ENCODE peak calls at places on chromosomes 13 and 19, in six cellular contexts. One of them, this sample, is unnamed.

GRCh38 chr13:92387245-92387644 is 839.4 kb upstream of the GPC6 start:
- DNase-seq in sigmoid colon: no peak
- DNase-seq in SJSA1: no peak
- DNase-seq in neural progenitor cell: no peak
- DNase-seq in CD4-positive, CD25-positive, alpha-beta regulatory T cell: no peak
- DNase-seq in PC-3: no peak
- DNase-seq in this sample: no peak

GRCh38 chr19:30161770-30162169 is 210.4 kb upstream of the ZNF536 start:
- DNase-seq in CD4-positive, CD25-positive, alpha-beta regulatory T cell: no peak
- DNase-seq in PC-3: no peak
- DNase-seq in sigmoid colon: no peak
- DNase-seq in SJSA1: no peak
- DNase-seq in neural progenitor cell: no peak
- DNase-seq in this sample: no peak

GRCh38 chr13:23609414-23610186 is 39.4 kb downstream of the TNFRSF19 start:
- DNase-seq in CD4-positive, CD25-positive, alpha-beta regulatory T cell: no peak
- DNase-seq in SJSA1: no peak
- DNase-seq in neural progenitor cell: no peak
- DNase-seq in sigmoid colon: no peak
- DNase-seq in PC-3: peak
- DNase-seq in this sample: peak

GRCh38 chr19:23762884-23763711 is 4.4 kb upstream of the ZNF681 start:
- DNase-seq in CD4-positive, CD25-positive, alpha-beta regulatory T cell: peak
- DNase-seq in neural progenitor cell: peak
- DNase-seq in SJSA1: peak
- DNase-seq in sigmoid colon: peak
- DNase-seq in PC-3: peak
- DNase-seq in this sample: no peak

GRCh38 chr19:11626252-11626651 is 29.0 kb downstream of the ZNF627 start:
- DNase-seq in sigmoid colon: no peak
- DNase-seq in SJSA1: no peak
- DNase-seq in neural progenitor cell: no peak
- DNase-seq in CD4-positive, CD25-positive, alpha-beta regulatory T cell: no peak
- DNase-seq in PC-3: no peak
- DNase-seq in this sample: no peak

GRCh38 chr13:109105899-109106298 is 476.5 kb downstream of the MYO16 start:
- DNase-seq in CD4-positive, CD25-positive, alpha-beta regulatory T cell: no peak
- DNase-seq in SJSA1: no peak
- DNase-seq in neural progenitor cell: no peak
- DNase-seq in PC-3: no peak
- DNase-seq in sigmoid colon: no peak
- DNase-seq in this sample: no peak

GRCh38 chr13:85631801-85632200 is 167.4 kb downstream of the SLITRK6 start:
- DNase-seq in sigmoid colon: no peak
- DNase-seq in PC-3: peak
- DNase-seq in CD4-positive, CD25-positive, alpha-beta regulatory T cell: no peak
- DNase-seq in neural progenitor cell: no peak
- DNase-seq in SJSA1: no peak
- DNase-seq in this sample: no peak

GRCh38 chr13:111249637-111250360 is 70.6 kb upstream of the TEX29 start:
- DNase-seq in SJSA1: no peak
- DNase-seq in neural progenitor cell: peak
- DNase-seq in CD4-positive, CD25-positive, alpha-beta regulatory T cell: no peak
- DNase-seq in PC-3: no peak
- DNase-seq in sigmoid colon: no peak
- DNase-seq in this sample: no peak

GRCh38 chr13:21458816-21459701 is at the start of gene ZDHHC20:
- DNase-seq in CD4-positive, CD25-positive, alpha-beta regulatory T cell: peak
- DNase-seq in PC-3: peak
- DNase-seq in neural progenitor cell: peak
- DNase-seq in sigmoid colon: peak
- DNase-seq in SJSA1: peak
- DNase-seq in this sample: no peak

GRCh38 chr13:87331178-87331577 is 340.0 kb upstream of the SLITRK5 start:
- DNase-seq in neural progenitor cell: no peak
- DNase-seq in SJSA1: no peak
- DNase-seq in sigmoid colon: no peak
- DNase-seq in CD4-positive, CD25-positive, alpha-beta regulatory T cell: no peak
- DNase-seq in PC-3: no peak
- DNase-seq in this sample: no peak

GRCh38 chr13:30881191-30881651 is 24.9 kb upstream of the MEDAG start:
- DNase-seq in PC-3: no peak
- DNase-seq in SJSA1: no peak
- DNase-seq in sigmoid colon: no peak
- DNase-seq in neural progenitor cell: no peak
- DNase-seq in CD4-positive, CD25-positive, alpha-beta regulatory T cell: no peak
- DNase-seq in this sample: no peak

GRCh38 chr13:99417151-99417820 is 84.0 kb upstream of the TM9SF2 start:
- DNase-seq in SJSA1: no peak
- DNase-seq in CD4-positive, CD25-positive, alpha-beta regulatory T cell: no peak
- DNase-seq in sigmoid colon: no peak
- DNase-seq in neural progenitor cell: peak
- DNase-seq in PC-3: no peak
- DNase-seq in this sample: no peak

GRCh38 chr19:34639491-34640085 is 37.4 kb downstream of the SCGB2B2 start:
- DNase-seq in PC-3: peak
- DNase-seq in sigmoid colon: no peak
- DNase-seq in SJSA1: no peak
- DNase-seq in CD4-positive, CD25-positive, alpha-beta regulatory T cell: peak
- DNase-seq in neural progenitor cell: peak
- DNase-seq in this sample: peak

GRCh38 chr13:34250151-34250550 is 432.2 kb downstream of the RFC3 start:
- DNase-seq in SJSA1: no peak
- DNase-seq in neural progenitor cell: no peak
- DNase-seq in PC-3: no peak
- DNase-seq in sigmoid colon: no peak
- DNase-seq in CD4-positive, CD25-positive, alpha-beta regulatory T cell: no peak
- DNase-seq in this sample: no peak

GRCh38 chr13:30718661-30719520 is 16.5 kb upstream of the ALOX5AP start:
- DNase-seq in PC-3: peak
- DNase-seq in neural progenitor cell: no peak
- DNase-seq in sigmoid colon: no peak
- DNase-seq in SJSA1: no peak
- DNase-seq in CD4-positive, CD25-positive, alpha-beta regulatory T cell: no peak
- DNase-seq in this sample: no peak

GRCh38 chr13:94683426-94683825 is 28.9 kb downstream of the SOX21 start:
- DNase-seq in neural progenitor cell: no peak
- DNase-seq in sigmoid colon: no peak
- DNase-seq in PC-3: no peak
- DNase-seq in SJSA1: no peak
- DNase-seq in CD4-positive, CD25-positive, alpha-beta regulatory T cell: no peak
- DNase-seq in this sample: no peak

GRCh38 chr19:39362682-39363657 is 20.7 kb downstream of the SAMD4B start:
- DNase-seq in neural progenitor cell: no peak
- DNase-seq in CD4-positive, CD25-positive, alpha-beta regulatory T cell: no peak
- DNase-seq in sigmoid colon: no peak
- DNase-seq in PC-3: peak
- DNase-seq in SJSA1: no peak
- DNase-seq in this sample: no peak

GRCh38 chr13:41563501-41564001 is 106.2 kb downstream of the RGCC start:
- DNase-seq in sigmoid colon: no peak
- DNase-seq in CD4-positive, CD25-positive, alpha-beta regulatory T cell: no peak
- DNase-seq in PC-3: peak
- DNase-seq in SJSA1: no peak
- DNase-seq in neural progenitor cell: no peak
- DNase-seq in this sample: peak

GRCh38 chr13:105196052-105196451 is 1339.4 kb downstream of the EFNB2 start:
- DNase-seq in CD4-positive, CD25-positive, alpha-beta regulatory T cell: no peak
- DNase-seq in PC-3: peak
- DNase-seq in neural progenitor cell: no peak
- DNase-seq in sigmoid colon: no peak
- DNase-seq in SJSA1: peak
- DNase-seq in this sample: peak

GRCh38 chr13:37349916-37350315 is 244.5 kb upstream of the CSNK1A1L start:
- DNase-seq in sigmoid colon: no peak
- DNase-seq in neural progenitor cell: no peak
- DNase-seq in PC-3: no peak
- DNase-seq in SJSA1: no peak
- DNase-seq in CD4-positive, CD25-positive, alpha-beta regulatory T cell: no peak
- DNase-seq in this sample: no peak

GRCh38 chr13:39515231-39515630 is 87.8 kb downstream of the LHFPL6 start:
- DNase-seq in PC-3: no peak
- DNase-seq in SJSA1: no peak
- DNase-seq in neural progenitor cell: peak
- DNase-seq in sigmoid colon: no peak
- DNase-seq in CD4-positive, CD25-positive, alpha-beta regulatory T cell: no peak
- DNase-seq in this sample: no peak

GRCh38 chr19:18558202-18558555 is 509 bp downstream of the KXD1 start:
- DNase-seq in SJSA1: no peak
- DNase-seq in sigmoid colon: no peak
- DNase-seq in PC-3: no peak
- DNase-seq in neural progenitor cell: no peak
- DNase-seq in CD4-positive, CD25-positive, alpha-beta regulatory T cell: no peak
- DNase-seq in this sample: no peak

GRCh38 chr19:2578391-2578826 is 102.5 kb downstream of the GADD45B start:
- DNase-seq in CD4-positive, CD25-positive, alpha-beta regulatory T cell: no peak
- DNase-seq in sigmoid colon: peak
- DNase-seq in SJSA1: peak
- DNase-seq in PC-3: peak
- DNase-seq in neural progenitor cell: peak
- DNase-seq in this sample: no peak

GRCh38 chr13:42379241-42379640 is 107.3 kb downstream of the AKAP11 start:
- DNase-seq in CD4-positive, CD25-positive, alpha-beta regulatory T cell: no peak
- DNase-seq in PC-3: no peak
- DNase-seq in SJSA1: no peak
- DNase-seq in neural progenitor cell: no peak
- DNase-seq in sigmoid colon: no peak
- DNase-seq in this sample: no peak

GRCh38 chr13:20363162-20363561 is 131.0 kb upstream of the GJB6 start:
- DNase-seq in sigmoid colon: no peak
- DNase-seq in neural progenitor cell: no peak
- DNase-seq in CD4-positive, CD25-positive, alpha-beta regulatory T cell: no peak
- DNase-seq in PC-3: no peak
- DNase-seq in SJSA1: no peak
- DNase-seq in this sample: no peak

GRCh38 chr19:12788682-12789097 is 2.6 kb upstream of the JUNB start:
- DNase-seq in CD4-positive, CD25-positive, alpha-beta regulatory T cell: no peak
- DNase-seq in PC-3: peak
- DNase-seq in sigmoid colon: peak
- DNase-seq in SJSA1: peak
- DNase-seq in neural progenitor cell: peak
- DNase-seq in this sample: no peak

GRCh38 chr13:113489549-113490495 is 689 bp downstream of the DCUN1D2 start:
- DNase-seq in sigmoid colon: peak
- DNase-seq in CD4-positive, CD25-positive, alpha-beta regulatory T cell: peak
- DNase-seq in PC-3: peak
- DNase-seq in SJSA1: no peak
- DNase-seq in neural progenitor cell: no peak
- DNase-seq in this sample: no peak

GRCh38 chr19:14479309-14479984 is 4.3 kb upstream of the PTGER1 start:
- DNase-seq in SJSA1: no peak
- DNase-seq in neural progenitor cell: no peak
- DNase-seq in PC-3: no peak
- DNase-seq in sigmoid colon: no peak
- DNase-seq in CD4-positive, CD25-positive, alpha-beta regulatory T cell: no peak
- DNase-seq in this sample: no peak

GRCh38 chr13:109904218-109904617 is 117.8 kb upstream of the IRS2 start:
- DNase-seq in SJSA1: peak
- DNase-seq in PC-3: no peak
- DNase-seq in CD4-positive, CD25-positive, alpha-beta regulatory T cell: no peak
- DNase-seq in sigmoid colon: no peak
- DNase-seq in neural progenitor cell: peak
- DNase-seq in this sample: no peak

DNA sequence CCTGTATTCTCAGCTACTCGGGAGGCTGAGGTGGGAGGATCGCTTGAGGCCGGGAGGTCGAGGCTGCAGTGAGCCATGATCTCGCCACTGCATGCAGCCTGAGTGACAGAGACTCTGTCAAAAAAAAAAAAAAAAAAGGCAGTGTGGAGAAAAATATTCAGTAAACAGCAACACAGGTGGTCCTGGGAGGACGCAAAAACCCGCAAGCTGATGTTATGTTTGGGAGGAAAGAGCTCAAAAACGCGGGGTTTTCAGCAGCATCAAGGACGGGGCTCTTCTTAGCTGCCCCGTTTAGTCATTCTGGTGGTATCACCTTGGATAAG is 599 bp upstream of the ZNF784 start:
- DNase-seq in sigmoid colon: no peak
- DNase-seq in CD4-positive, CD25-positive, alpha-beta regulatory T cell: no peak
- DNase-seq in SJSA1: no peak
- DNase-seq in PC-3: no peak
- DNase-seq in neural progenitor cell: no peak
- DNase-seq in this sample: no peak
- H3K27ac ChIP-seq in sigmoid colon: peak
- H3K27ac ChIP-seq in CD4-positive, CD25-positive, alpha-beta regulatory T cell: peak
- H3K27ac ChIP-seq in SJSA1: no peak
- H3K27ac ChIP-seq in PC-3: peak
- H3K27ac ChIP-seq in neural progenitor cell: no peak
- H3K27ac ChIP-seq in this sample: no peak

DNA sequence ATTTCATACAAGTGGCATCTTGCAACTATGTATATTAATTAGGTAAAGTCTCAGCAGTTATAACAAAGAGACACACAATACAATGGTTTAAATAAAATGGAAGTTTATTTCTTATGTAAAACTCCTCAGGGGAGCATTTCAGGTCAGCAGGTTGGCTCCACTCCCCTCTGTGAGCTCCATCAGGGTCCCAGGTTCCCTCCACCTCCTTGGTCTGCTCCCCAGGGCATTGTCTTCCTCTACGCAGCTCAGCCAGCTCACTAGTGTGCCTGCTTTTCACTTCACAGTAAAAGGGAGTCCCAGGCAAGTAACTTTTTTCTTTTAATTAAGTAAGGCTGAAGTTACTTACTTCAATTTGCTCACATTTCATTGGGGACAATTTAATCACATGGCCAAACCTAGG is 135.3 kb upstream of the FNDC3A start:
- DNase-seq in PC-3: no peak
- DNase-seq in SJSA1: no peak
- DNase-seq in neural progenitor cell: no peak
- DNase-seq in CD4-positive, CD25-positive, alpha-beta regulatory T cell: no peak
- DNase-seq in sigmoid colon: no peak
- DNase-seq in this sample: no peak
- H3K4me3 ChIP-seq in PC-3: no peak
- H3K4me3 ChIP-seq in SJSA1: no peak
- H3K4me3 ChIP-seq in neural progenitor cell: no peak
- H3K4me3 ChIP-seq in CD4-positive, CD25-positive, alpha-beta regulatory T cell: no peak
- H3K4me3 ChIP-seq in sigmoid colon: no peak
- H3K4me3 ChIP-seq in this sample: no peak

GRCh38 chr19:46495789-46496099 is at the start of gene PNMA8B:
- DNase-seq in CD4-positive, CD25-positive, alpha-beta regulatory T cell: peak
- DNase-seq in sigmoid colon: peak
- DNase-seq in SJSA1: no peak
- DNase-seq in PC-3: no peak
- DNase-seq in neural progenitor cell: peak
- DNase-seq in this sample: no peak
- H3K27ac ChIP-seq in CD4-positive, CD25-positive, alpha-beta regulatory T cell: no peak
- H3K27ac ChIP-seq in sigmoid colon: no peak
- H3K27ac ChIP-seq in SJSA1: no peak
- H3K27ac ChIP-seq in PC-3: no peak
- H3K27ac ChIP-seq in neural progenitor cell: no peak
- H3K27ac ChIP-seq in this sample: no peak

DNA sequence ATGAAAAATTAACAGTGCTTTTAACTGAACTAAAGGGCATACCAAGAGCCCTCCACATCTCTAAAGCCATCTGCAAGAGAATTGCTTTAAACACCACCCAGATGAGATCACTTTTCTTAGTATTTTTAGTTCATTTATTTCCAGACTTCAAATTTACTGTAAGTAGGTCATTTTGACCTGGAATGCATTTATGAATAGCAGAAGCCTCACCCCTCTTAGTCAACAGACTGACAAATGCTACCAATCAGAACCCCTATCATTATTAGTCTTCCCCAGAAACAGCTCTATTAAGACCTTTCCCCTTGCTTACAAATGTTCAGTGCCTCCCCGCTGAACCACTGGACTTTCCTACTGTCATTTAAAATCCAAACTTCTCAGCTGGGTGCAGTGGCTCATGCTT is 27.3 kb downstream of the RUBCNL start:
- DNase-seq in PC-3: peak
- DNase-seq in neural progenitor cell: no peak
- DNase-seq in sigmoid colon: no peak
- DNase-seq in CD4-positive, CD25-positive, alpha-beta regulatory T cell: no peak
- DNase-seq in SJSA1: no peak
- DNase-seq in this sample: no peak
- H3K4me3 ChIP-seq in PC-3: no peak
- H3K4me3 ChIP-seq in neural progenitor cell: no peak
- H3K4me3 ChIP-seq in sigmoid colon: no peak
- H3K4me3 ChIP-seq in CD4-positive, CD25-positive, alpha-beta regulatory T cell: no peak
- H3K4me3 ChIP-seq in SJSA1: no peak
- H3K4me3 ChIP-seq in this sample: no peak

This sample was measured in SK-N-MC.